ENCODE peak calls at places on chromosomes 6 and 20, in four cellular contexts. B is stimulated activated naive CD8-positive, alpha-beta T cell treated with anti-CD3 and anti-CD28 coated beads, Interleukin-15, amount 100 ng/mL, for 72 hours; E is stimulated activated naive CD4-positive, alpha-beta T cell; J is glutamatergic neuron. G is an unnamed sample.

GRCh38 chr20:44956410-44956809 is 3.8 kb downstream of the TOMM34 start:
- DNase-seq in B (no peak), E (no peak), J (no peak), G (no peak)

GRCh38 chr20:5211803-5212714 is 85.3 kb downstream of the CDS2 start:
- DNase-seq in B (no peak), E (no peak), J (no peak), G (no peak)

GRCh38 chr20:40265872-40266533 is 423.0 kb downstream of the MAFB start:
- DNase-seq in B (no peak), E (no peak), J (peak), G (peak)

GRCh38 chr20:64188682-64189529 is 24.7 kb downstream of the MYT1 start:
- DNase-seq in B (no peak), E (no peak), J (peak), G (no peak)

GRCh38 chr20:60057866-60058807 is 99.9 kb downstream of the CDH26 start:
- DNase-seq in B (peak), E (no peak), J (peak), G (peak)

GRCh38 chr20:5864873-5865582 is 85.3 kb downstream of the TRMT6 start:
- DNase-seq in B (no peak), E (no peak), J (no peak), G (no peak)

GRCh38 chr6:38215225-38215624 is 395.7 kb downstream of the ZFAND3 start:
- DNase-seq in B (no peak), E (no peak), J (peak), G (no peak)

GRCh38 chr6:39273394-39273793 is 40.8 kb downstream of the KCNK17 start:
- DNase-seq in B (no peak), E (no peak), J (no peak), G (no peak)

GRCh38 chr6:49326337-49326736 is 136.7 kb downstream of the MMUT start:
- DNase-seq in B (no peak), E (no peak), J (no peak), G (no peak)

GRCh38 chr6:139173172-139173571 is 38.3 kb downstream of the HECA start:
- DNase-seq in B (peak), E (no peak), J (no peak), G (no peak)

GRCh38 chr6:132708002-132708401 is 5.9 kb downstream of the VNN1 start:
- DNase-seq in B (no peak), E (no peak), J (no peak), G (no peak)

G was measured in OCI-LY7.